ENCODE peak calls at places on chromosomes 3 and 15, in eight cellular contexts. O, E, Q, M, D, F, A and C are unnamed samples.

GRCh38 chr15:74907277-74907870 is 723 bp upstream of the FAM219B start:
- DNase-seq in F (peak; percentile 28), D (no peak), M (no peak), E (peak; percentile 81), Q (peak; percentile 21), O (no peak), A (no peak), C (no peak)

GRCh38 chr3:13495921-13496723 is 16.0 kb downstream of the HDAC11 start:
- DNase-seq in F (peak; percentile 84), A (peak; percentile 69), E (peak; percentile 70), M (peak; percentile 86), D (peak; percentile 21), Q (peak; percentile 87), O (peak; percentile 71), C (peak; percentile 80)

GRCh38 chr15:57676578-57676977 is 29.9 kb upstream of the POLR2M start:
- DNase-seq in M (no peak), E (no peak), D (no peak), F (no peak), A (no peak), Q (no peak), O (no peak), C (no peak)

GRCh38 chr15:98966036-98966787 is 41.4 kb downstream of the PGPEP1L start:
- DNase-seq in E (no peak), D (no peak), Q (no peak), A (no peak), O (no peak), F (no peak), M (no peak), C (no peak)

GRCh38 chr3:71728632-71729342 is 3.6 kb upstream of the EIF4E3 start:
- DNase-seq in Q (no peak), F (no peak), O (no peak), M (peak; percentile 49), A (no peak), D (no peak), E (no peak), C (no peak)

GRCh38 chr3:170228093-170228766 is 6.0 kb downstream of the PRKCI start:
- DNase-seq in F (peak; percentile 15), A (no peak), M (no peak), O (no peak), E (no peak), Q (no peak), D (no peak), C (no peak)

GRCh38 chr15:52783929-52784798 is 6.0 kb downstream of the ONECUT1 start:
- DNase-seq in O (no peak), F (no peak), A (no peak), Q (peak; percentile 65), M (peak; percentile 80), D (no peak), E (no peak), C (no peak)

GRCh38 chr3:146134348-146135117 is 26.5 kb downstream of the PLOD2 start:
- DNase-seq in O (no peak), A (no peak), E (no peak), M (no peak), F (no peak), D (no peak), Q (no peak), C (no peak)

GRCh38 chr3:167840247-167840646 is 104.7 kb downstream of the SERPINI1 start:
- DNase-seq in D (no peak), M (no peak), Q (no peak), A (no peak), F (no peak), O (no peak), E (no peak), C (no peak)

GRCh38 chr3:130258532-130258952 is 86.9 kb upstream of the COL6A5 start:
- DNase-seq in F (peak; percentile 3), O (no peak), D (no peak), E (peak; percentile 39), M (no peak), A (no peak), Q (peak; percentile 20), C (no peak)

GRCh38 chr3:185823280-185824044 is 1.4 kb downstream of the IGF2BP2 start:
- DNase-seq in E (peak; percentile 51), F (peak; percentile 61), Q (peak; percentile 40), O (no peak), A (peak; percentile 53), M (peak; percentile 51), D (no peak), C (no peak)

GRCh38 chr3:32257641-32258438 is 19.4 kb downstream of the CMTM8 start:
- DNase-seq in M (no peak), E (no peak), A (no peak), O (no peak), Q (no peak), F (no peak), D (no peak), C (no peak)

GRCh38 chr3:32872487-32873382 is 54.9 kb downstream of the TRIM71 start:
- DNase-seq in Q (peak; percentile 37), A (peak; percentile 21), E (no peak), D (peak; percentile 10), M (no peak), F (peak; percentile 93), O (no peak), C (no peak)

GRCh38 chr3:195204360-195205166 is 66.4 kb downstream of the XXYLT1 start:
- DNase-seq in F (peak; percentile 67), O (no peak), D (no peak), E (no peak), M (no peak), A (no peak), Q (no peak), C (peak; percentile 69)

GRCh38 chr3:42557849-42558248 is 23.9 kb downstream of the SEC22C start:
- DNase-seq in E (no peak), M (no peak), F (no peak), Q (no peak), D (no peak), O (no peak), A (no peak), C (no peak)

GRCh38 chr3:15634671-15635661 is 33.4 kb downstream of the BTD start:
- DNase-seq in F (no peak), A (peak; percentile 28), O (no peak), Q (peak; percentile 27), D (peak; percentile 71), M (no peak), E (no peak), C (no peak)

GRCh38 chr15:88454867-88455810 is 12.0 kb downstream of the MRPL46 start:
- DNase-seq in F (peak; percentile 66), A (peak; percentile 60), Q (peak; percentile 77), O (peak; percentile 40), M (peak; percentile 71), E (peak; percentile 41), D (peak; percentile 17), C (peak; percentile 22)

GRCh38 chr15:72184165-72184811 is 13.3 kb downstream of the GRAMD2A start:
- DNase-seq in Q (peak; percentile 20), F (peak; percentile 92), M (peak; percentile 67), D (no peak), O (no peak), E (no peak), A (peak; percentile 33), C (no peak)

GRCh38 chr3:192911293-192911692 is 6.4 kb downstream of the MB21D2 start:
- DNase-seq in D (no peak), Q (no peak), A (no peak), M (no peak), O (no peak), F (no peak), E (no peak), C (no peak)

GRCh38 chr3:57701781-57702180 is 8.9 kb upstream of the DENND6A start:
- DNase-seq in Q (no peak), D (no peak), E (no peak), A (no peak), M (no peak), O (no peak), F (no peak), C (no peak)
- TF ChIP-seq CTCF in Q (no peak), D (no peak), E (no peak), A (no peak), M (no peak), O (no peak), F (no peak), C (no peak)

GRCh38 chr15:65304393-65305143 is at the start of gene RNU5B-1:
- DNase-seq in M (peak; percentile 64), Q (peak; percentile 86), O (peak; percentile 61), A (peak; percentile 74), E (peak; percentile 52), D (peak; percentile 96), F (peak; percentile 45), C (peak; percentile 92)

GRCh38 chr15:65305776-65306175 is 1.3 kb downstream of the RNU5B-1 start:
- DNase-seq in E (no peak), Q (no peak), D (no peak), F (no peak), M (no peak), A (no peak), O (no peak), C (no peak)

GRCh38 chr15:65302061-65302460 is 2.4 kb upstream of the RNU5B-1 start:
- DNase-seq in F (no peak), O (no peak), M (no peak), D (no peak), A (no peak), Q (no peak), E (no peak), C (no peak)

GRCh38 chr15:65305144-65305758 is 774 bp downstream of the RNU5B-1 start:
- DNase-seq in E (no peak), A (no peak), M (no peak), F (no peak), O (no peak), D (no peak), Q (no peak), C (no peak)

GRCh38 chr15:65303687-65304392 is 637 bp upstream of the RNU5B-1 start:
- DNase-seq in O (peak; percentile 66), D (no peak), E (peak; percentile 81), A (peak; percentile 81), Q (peak; percentile 75), F (peak; percentile 76), M (peak; percentile 67), C (no peak)
- TF ChIP-seq CTCF in O (peak; percentile 96), D (no peak), E (peak; percentile 88), A (no peak), Q (no peak), F (no peak), M (peak; percentile 56), C (no peak)

GRCh38 chr15:65598468-65598867 is 12.5 kb downstream of the INTS14 start:
- DNase-seq in F (no peak), M (no peak), A (no peak), Q (no peak), O (no peak), D (no peak), E (no peak), C (no peak)

GRCh38 chr15:65599677-65600076 is 11.3 kb downstream of the INTS14 start:
- DNase-seq in D (no peak), M (no peak), O (no peak), E (no peak), A (no peak), Q (no peak), F (no peak), C (no peak)

DNA sequence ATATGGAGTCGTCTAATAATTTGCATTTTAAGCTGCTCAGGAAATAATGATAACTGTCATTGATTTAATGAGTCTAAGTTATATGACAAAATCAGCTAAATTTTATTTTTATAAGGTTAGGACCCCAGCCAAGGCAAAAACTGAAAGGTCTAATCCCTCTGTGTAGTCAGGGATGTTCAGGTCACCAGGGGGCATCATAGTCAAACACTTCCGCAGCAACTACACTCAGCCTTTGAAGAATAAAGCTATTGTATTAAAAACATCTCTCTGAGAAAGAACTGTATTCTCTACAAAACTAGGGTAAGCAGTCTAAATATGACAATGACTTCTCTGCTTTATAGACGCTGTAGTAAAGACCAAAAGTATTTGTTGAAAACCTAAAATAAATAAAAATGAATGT is 15.0 kb downstream of the INTS14 start:
- DNase-seq in F (no peak), A (no peak), O (no peak), D (no peak), Q (no peak), E (no peak), M (peak; percentile 27), C (no peak)
- TF ChIP-seq CTCF in F (no peak), A (no peak), O (no peak), D (no peak), Q (no peak), E (no peak), M (no peak), C (peak; percentile 20)

GRCh38 chr15:40545457-40545856 is 19.4 kb downstream of the CCDC32 start:
- DNase-seq in O (no peak), M (no peak), A (no peak), F (no peak), E (no peak), D (no peak), Q (no peak), C (no peak)
- TF ChIP-seq CTCF in O (no peak), M (no peak), A (no peak), F (no peak), E (no peak), D (no peak), Q (no peak), C (no peak)